ENCODE peak calls at places on chromosomes 12 and 14, in six cellular contexts. I is lower lobe of right lung; C is activated gamma-delta T cell treated with Interleukin-2 at 50 U/mL for 16 hours; N is progenitor cell of endocrine pancreas; U is SJCRH30; L is activated CD8-positive, alpha-beta memory T cell treated with anti-CD3 and anti-CD28 coated beads, Interleukin-2, amount 50 U/mL, for 4 hours. J is an unnamed sample.
A peak's percentile ranks its signal among the peaks of the same experiment; 100 is the strongest.

GRCh38 chr12:121964813-121965643 is 46.6 kb downstream of the CFAP251 start:
- DNase-seq in C (no peak), L (no peak), N (no peak), I (no peak), U (no peak), J (no peak)

GRCh38 chr14:101031186-101031585 is 127.7 kb upstream of the RTL1 start:
- DNase-seq in L (no peak), U (no peak), I (no peak), C (no peak), N (no peak), J (peak; percentile 4)

GRCh38 chr12:112602150-112602549 is 183.4 kb downstream of the PTPN11 start:
- DNase-seq in C (no peak), N (no peak), I (no peak), U (no peak), L (no peak), J (no peak)

GRCh38 chr12:3137268-3137761 is 60.1 kb downstream of the TSPAN9 start:
- DNase-seq in L (no peak), U (peak; percentile 71), I (no peak), N (no peak), C (no peak), J (no peak)

GRCh38 chr12:122235741-122236140 is 9.9 kb upstream of the DIABLO start:
- DNase-seq in U (no peak), N (no peak), I (no peak), L (no peak), C (no peak), J (peak; percentile 48)

GRCh38 chr14:35509846-35510245 is 24.1 kb upstream of the INSM2 start:
- DNase-seq in C (no peak), N (no peak), U (no peak), L (no peak), I (no peak), J (no peak)

GRCh38 chr14:51730674-51731073 is 79.0 kb downstream of the FRMD6 start:
- DNase-seq in L (no peak), U (no peak), C (no peak), I (no peak), N (no peak), J (no peak)

GRCh38 chr14:98408024-98408555 is 863.9 kb downstream of the BCL11B start:
- DNase-seq in N (no peak), C (no peak), I (no peak), U (no peak), L (no peak), J (no peak)

GRCh38 chr12:24649209-24649608 is 299.7 kb downstream of the BCAT1 start:
- DNase-seq in U (no peak), C (no peak), L (no peak), I (no peak), N (no peak), J (no peak)

GRCh38 chr14:64758025-64758521 is 53.8 kb downstream of the PLEKHG3 start:
- DNase-seq in L (no peak), U (peak; percentile 49), C (peak; percentile 19), I (peak; percentile 64), N (no peak), J (no peak)

GRCh38 chr12:83759906-83760305 is 1073.2 kb downstream of the TMTC2 start:
- DNase-seq in U (no peak), L (no peak), C (no peak), I (no peak), N (no peak), J (no peak)

GRCh38 chr12:132352896-132353800 is 23.8 kb upstream of the GALNT9 start:
- DNase-seq in L (no peak), N (no peak), U (no peak), C (no peak), I (peak; percentile 43), J (peak; percentile 45)

GRCh38 chr14:37597538-37598084 is 2.2 kb downstream of the TTC6 start:
- DNase-seq in N (no peak), U (no peak), L (no peak), C (no peak), I (no peak), J (no peak)

GRCh38 chr12:54038760-54039414 is 6.0 kb downstream of the HOXC5 start:
- DNase-seq in U (peak; percentile 32), N (no peak), I (no peak), L (no peak), C (no peak), J (no peak)

GRCh38 chr12:4800555-4800954 is 80.4 kb downstream of the GALNT8 start:
- DNase-seq in N (no peak), U (no peak), I (no peak), C (no peak), L (no peak), J (no peak)

GRCh38 chr14:55893695-55894094 is 224.5 kb upstream of the PELI2 start:
- DNase-seq in C (no peak), U (peak; percentile 20), N (no peak), I (no peak), L (no peak), J (no peak)

GRCh38 chr12:51959211-51959610 is 7.7 kb downstream of the ACVR1B start:
- DNase-seq in I (no peak), C (no peak), N (no peak), L (no peak), U (no peak), J (peak; percentile 70)

GRCh38 chr14:67928375-67928774 is 108.8 kb downstream of the RAD51B start:
- DNase-seq in I (no peak), C (no peak), U (no peak), N (no peak), L (no peak), J (no peak)

GRCh38 chr12:129607293-129607692 is 296.5 kb downstream of the TMEM132D start:
- DNase-seq in C (no peak), U (peak; percentile 88), L (no peak), N (no peak), I (no peak), J (no peak)

GRCh38 chr14:88568196-88568595 is 5.4 kb downstream of the ZC3H14 start:
- DNase-seq in U (no peak), N (no peak), I (no peak), L (no peak), C (no peak), J (no peak)

GRCh38 chr14:30657606-30658163 is 35.6 kb downstream of the SCFD1 start:
- DNase-seq in U (no peak), L (no peak), N (no peak), C (no peak), I (no peak), J (no peak)

GRCh38 chr12:5073838-5074237 is 30.2 kb downstream of the KCNA5 start:
- DNase-seq in N (no peak), L (no peak), I (no peak), C (no peak), U (peak; percentile 35), J (no peak)

GRCh38 chr12:48852734-48853168 is 788 bp upstream of the DDX23 start:
- DNase-seq in C (no peak), I (no peak), U (peak; percentile 72), N (no peak), L (no peak), J (no peak)

GRCh38 chr12:119668315-119668651 is 350 bp downstream of the PRKAB1 start:
- DNase-seq in U (no peak), N (no peak), C (no peak), L (no peak), I (no peak), J (no peak)

GRCh38 chr14:92644166-92644565 is 104.3 kb downstream of the LGMN start:
- DNase-seq in I (no peak), L (no peak), U (no peak), N (no peak), C (no peak), J (no peak)

GRCh38 chr14:92945959-92946846 is 23.3 kb downstream of the CHGA start:
- DNase-seq in N (no peak), L (no peak), C (no peak), I (peak; percentile 78), U (peak; percentile 84), J (peak; percentile 88)

GRCh38 chr14:31842905-31843304 is 234.2 kb upstream of the ARHGAP5 start:
- DNase-seq in U (no peak), N (no peak), L (no peak), I (no peak), C (no peak), J (no peak)

GRCh38 chr14:91570021-91570420 is 59.9 kb upstream of the PPP4R3A start:
- DNase-seq in N (no peak), I (no peak), U (no peak), L (no peak), C (no peak), J (no peak)

GRCh38 chr14:77985235-77985634 is 184.9 kb upstream of the NRXN3 start:
- DNase-seq in I (no peak), N (no peak), L (no peak), U (no peak), C (no peak), J (no peak)

GRCh38 chr14:100901391-100902183 is 1.9 kb downstream of the RTL1 start:
- DNase-seq in I (peak; percentile 38), N (no peak), C (no peak), U (no peak), L (no peak), J (no peak)

GRCh38 chr12:97308576-97309198 is 153.9 kb upstream of the RMST start:
- DNase-seq in U (peak; percentile 68), C (no peak), L (no peak), N (no peak), I (no peak), J (no peak)

GRCh38 chr12:94560416-94561221 is 89.7 kb downstream of the TMCC3 start:
- DNase-seq in C (no peak), L (no peak), N (no peak), I (no peak), U (peak; percentile 47), J (no peak)

J was measured in right lobe of liver.